ENCODE peak calls at places on chromosomes 13 and 19, in seven cellular contexts. Y, H, N, U, B, R and D are unnamed samples.

GRCh38 chr13:59687028-59687427 is 476.7 kb downstream of the DIAPH3 start:
- DNase-seq in Y (no peak), B (no peak), R (no peak), U (no peak), H (no peak), N (no peak), D (no peak)

GRCh38 chr13:94057618-94058017 is 421.9 kb downstream of the DCT start:
- DNase-seq in B (no peak), H (no peak), U (no peak), R (no peak), N (no peak), Y (no peak), D (no peak)

GRCh38 chr13:36418022-36418805 is 14.1 kb upstream of the CCNA1 start:
- DNase-seq in N (no peak), H (no peak), Y (no peak), B (no peak), R (no peak), U (no peak), D (no peak)

GRCh38 chr13:67296511-67296910 is 66.4 kb upstream of the PCDH9 start:
- DNase-seq in H (no peak), R (no peak), U (no peak), Y (no peak), N (no peak), B (no peak), D (no peak)

GRCh38 chr19:51687791-51688664 is 5.1 kb upstream of the SPACA6 start:
- DNase-seq in N (no peak), H (no peak), Y (no peak), B (no peak), U (no peak), R (no peak), D (peak)

GRCh38 chr13:33109801-33110200 is 93.6 kb downstream of the KL start:
- DNase-seq in Y (no peak), H (no peak), U (no peak), B (no peak), R (no peak), N (no peak), D (no peak)

GRCh38 chr19:15466851-15467733 is 2.7 kb upstream of the RASAL3 start:
- DNase-seq in R (peak), U (peak), H (peak), N (no peak), B (no peak), Y (peak), D (no peak)

GRCh38 chr13:26743971-26744370 is 16.6 kb downstream of the GPR12 start:
- DNase-seq in Y (no peak), N (no peak), R (no peak), B (no peak), H (no peak), U (no peak), D (no peak)

GRCh38 chr13:51799261-51799660 is 4.7 kb downstream of the DHRS12 start:
- DNase-seq in Y (no peak), N (no peak), B (no peak), U (no peak), H (no peak), R (no peak), D (no peak)

GRCh38 chr19:33621065-33621785 is 528 bp upstream of the CHST8 start:
- DNase-seq in H (no peak), N (no peak), R (no peak), B (no peak), U (no peak), Y (no peak), D (no peak)

GRCh38 chr19:13902993-13903555 is 2.8 kb downstream of the BRME1 start:
- DNase-seq in R (peak), U (no peak), N (no peak), B (no peak), H (peak), Y (peak), D (no peak)

GRCh38 chr19:1956868-1957492 is 16.0 kb downstream of the CSNK1G2 start:
- DNase-seq in R (no peak), U (no peak), H (no peak), B (no peak), Y (no peak), N (no peak), D (peak)

GRCh38 chr19:29785955-29786589 is 25.7 kb upstream of the CCNE1 start:
- DNase-seq in R (peak), N (no peak), B (no peak), Y (peak), H (no peak), U (no peak), D (peak)